ENCODE peak calls at places on chromosomes 3 and 15, in seven cellular contexts. M, O, G, X, N, J and C are unnamed samples. For H3K4me1, the result is how much of the 10 kb centered on the place peaks cover.

GRCh38 chr3:105827959-105828358 is 40.9 kb downstream of the CBLB start:
- DNase-seq in O (no peak), X (peak), G (peak), N (no peak), M (peak), J (peak), C (peak)

GRCh38 chr3:191244242-191244867 is 45.3 kb downstream of the OSTN start:
- DNase-seq in X (peak), O (no peak), M (no peak), G (peak), N (no peak), J (no peak), C (no peak)

GRCh38 chr3:195182470-195182795 is 88.5 kb downstream of the XXYLT1 start:
- DNase-seq in N (peak), J (no peak), M (no peak), X (peak), G (peak), O (no peak), C (no peak)

GRCh38 chr15:92005154-92005553 is 151.6 kb downstream of the SLCO3A1 start:
- DNase-seq in O (no peak), X (no peak), M (peak), N (no peak), G (no peak), J (no peak), C (no peak)

GRCh38 chr15:31934821-31935220 is 95.5 kb upstream of the CHRNA7 start:
- DNase-seq in M (no peak), G (no peak), X (peak), N (no peak), O (no peak), J (no peak), C (no peak)

GRCh38 chr3:135556184-135556583 is 409.3 kb upstream of the PPP2R3A start:
- DNase-seq in J (no peak), M (no peak), O (no peak), G (no peak), X (no peak), N (no peak), C (no peak)

GRCh38 chr15:68210821-68211655 is 5.9 kb upstream of the CALML4 start:
- DNase-seq in J (peak), G (peak), O (peak), N (peak), M (peak), X (peak), C (peak)

GRCh38 chr15:76127880-76128279 is 68.1 kb downstream of the TMEM266 start:
- DNase-seq in M (no peak), X (no peak), G (no peak), O (no peak), N (no peak), J (no peak), C (no peak)

GRCh38 chr15:100438570-100438969 is 90.2 kb downstream of the CERS3 start:
- DNase-seq in G (peak), M (peak), J (peak), O (peak), X (peak), N (peak), C (peak)

GRCh38 chr3:14784087-14784596 is 34.6 kb upstream of the FGD5 start:
- DNase-seq in G (peak), X (no peak), N (no peak), J (no peak), M (peak), O (no peak), C (no peak)

GRCh38 chr3:8443829-8444791 is 57.5 kb upstream of the LMCD1 start:
- DNase-seq in M (peak), J (peak), O (peak), G (peak), X (peak), N (peak), C (peak)

GRCh38 chr3:76438971-76439370 is 600.9 kb upstream of the ROBO2 start:
- DNase-seq in N (no peak), J (no peak), M (no peak), G (no peak), O (no peak), X (peak), C (no peak)

GRCh38 chr15:70356062-70356860 is 258.5 kb upstream of the TLE3 start:
- DNase-seq in G (no peak), M (no peak), X (no peak), O (no peak), N (no peak), J (no peak), C (peak)

DNA sequence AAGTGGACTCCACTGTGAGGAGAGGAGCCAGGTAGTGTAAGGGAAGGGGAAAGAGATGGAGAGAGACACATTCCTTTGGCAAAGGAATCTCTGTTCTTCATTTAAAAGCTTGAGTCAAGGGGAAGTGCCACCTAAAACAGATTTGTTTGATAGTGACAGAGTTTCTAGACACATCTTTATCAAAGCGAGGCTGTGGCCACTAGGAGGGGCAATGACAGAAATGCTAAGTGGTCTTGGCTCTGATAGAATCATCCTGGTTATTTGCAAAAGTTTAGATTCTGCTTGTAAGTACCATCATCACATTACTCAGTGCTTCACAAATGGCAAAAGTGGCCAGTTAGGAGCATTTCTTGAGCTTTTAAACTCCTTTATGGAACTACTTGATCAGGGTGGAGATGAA is 261.4 kb downstream of the CNTN3 start:
- DNase-seq in M (no peak), X (no peak), N (no peak), O (no peak), G (no peak), J (no peak), C (no peak)
- TF ChIP-seq CTCF in M (peak), X (no peak), N (no peak), O (no peak), G (no peak), J (no peak), C (no peak)

GRCh38 chr3:52119826-52120225 is 34.4 kb downstream of the POC1A start:
- DNase-seq in O (no peak), X (no peak), M (no peak), N (no peak), G (no peak), J (no peak), C (no peak)
- H3K4me1 ChIP-seq in O (under half), X (under half), M (under half), N (under half), G (under half), J (under half), C (under half)

GRCh38 chr3:152835311-152836102 is 576 bp downstream of the P2RY1 start:
- DNase-seq in X (peak), M (peak), N (peak), G (peak), J (peak), O (peak), C (peak)

GRCh38 chr3:152832046-152832445 is 2.9 kb upstream of the P2RY1 start:
- DNase-seq in X (no peak), M (no peak), N (no peak), G (no peak), O (no peak), J (no peak), C (no peak)

GRCh38 chr3:152833089-152833488 is 1.8 kb upstream of the P2RY1 start:
- DNase-seq in O (no peak), X (no peak), G (no peak), M (no peak), J (no peak), N (no peak), C (no peak)

GRCh38 chr3:152834354-152835310 is at the start of gene P2RY1:
- DNase-seq in N (peak), O (peak), G (peak), M (peak), X (peak), J (peak), C (peak)

DNA sequence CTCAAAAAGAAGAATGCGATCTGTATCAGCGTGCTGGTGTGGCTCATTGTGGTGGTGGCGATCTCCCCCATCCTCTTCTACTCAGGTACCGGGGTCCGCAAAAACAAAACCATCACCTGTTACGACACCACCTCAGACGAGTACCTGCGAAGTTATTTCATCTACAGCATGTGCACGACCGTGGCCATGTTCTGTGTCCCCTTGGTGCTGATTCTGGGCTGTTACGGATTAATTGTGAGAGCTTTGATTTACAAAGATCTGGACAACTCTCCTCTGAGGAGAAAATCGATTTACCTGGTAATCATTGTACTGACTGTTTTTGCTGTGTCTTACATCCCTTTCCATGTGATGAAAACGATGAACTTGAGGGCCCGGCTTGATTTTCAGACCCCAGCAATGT is 1.3 kb downstream of the P2RY1 start:
- DNase-seq in M (no peak), X (no peak), N (no peak), O (no peak), G (no peak), J (no peak), C (no peak)
- H3K4me3 ChIP-seq in M (no peak), X (no peak), N (peak), O (peak), G (peak), J (peak), C (peak)

GRCh38 chr3:9930804-9931418 is 2.7 kb upstream of the CRELD1 start:
- DNase-seq in N (no peak), M (no peak), O (no peak), G (no peak), J (no peak), X (peak), C (no peak)
- TF ChIP-seq CTCF in N (no peak), M (no peak), O (no peak), G (no peak), J (no peak), X (peak), C (peak)

GRCh38 chr3:51705276-51706020 is 1.4 kb upstream of the GRM2 start:
- DNase-seq in J (no peak), X (no peak), O (peak), G (no peak), M (no peak), N (no peak), C (no peak)
- H3K4me1 ChIP-seq in J (under half), X (under half), O (under half), G (under half), M (under half), N (under half), C (under half)

DNA sequence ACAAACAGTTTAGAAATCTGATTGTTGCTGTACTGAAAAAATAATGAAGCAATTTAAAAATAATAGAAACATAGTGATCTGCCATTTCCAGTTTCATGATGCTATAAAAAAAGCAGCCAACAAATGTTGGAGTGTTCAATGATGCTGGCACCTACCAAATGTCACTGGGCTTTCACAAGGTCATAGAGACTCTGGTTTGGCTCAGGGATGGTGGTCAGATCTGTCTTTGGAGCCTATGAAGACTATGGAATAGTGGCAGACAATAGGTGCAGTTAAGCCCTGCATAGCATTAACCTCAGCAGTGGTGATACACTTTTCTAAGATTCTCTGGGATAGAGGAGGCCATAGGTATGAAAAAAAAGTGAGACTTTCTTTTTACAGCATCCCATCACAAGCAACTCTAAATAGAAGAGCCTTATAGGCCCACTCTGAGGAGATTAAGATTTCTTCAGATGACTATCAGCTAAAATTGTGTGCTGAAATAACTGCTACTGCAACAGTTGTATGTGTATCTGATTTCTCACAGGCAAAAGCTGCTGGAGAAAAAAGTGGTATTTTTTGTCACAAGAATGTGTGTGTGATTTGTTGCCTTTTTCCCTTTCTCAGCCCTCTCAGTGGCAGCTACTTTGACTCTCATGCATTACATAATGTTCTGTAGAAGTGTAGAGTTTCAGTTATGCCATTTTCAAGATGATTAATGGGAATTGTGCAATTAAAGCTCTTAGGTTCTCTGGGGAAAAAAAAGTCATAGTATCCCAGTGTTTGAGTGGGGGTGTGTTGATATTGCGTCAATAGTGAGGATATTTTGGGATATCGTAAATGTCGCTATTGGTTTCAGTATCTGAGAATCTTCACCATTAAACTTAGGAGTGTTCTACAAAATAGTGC is 137.4 kb downstream of the MBNL1 start:
- DNase-seq in M (no peak), J (no peak), X (peak), N (no peak), G (peak), O (no peak), C (no peak)
- H3K4me3 ChIP-seq in M (no peak), J (no peak), X (no peak), N (no peak), G (no peak), O (peak), C (no peak)

GRCh38 chr15:67164811-67165652 is 89.4 kb downstream of the AAGAB start:
- DNase-seq in M (no peak), G (peak), N (peak), X (no peak), J (no peak), O (peak), C (no peak)
- TF ChIP-seq CTCF in M (no peak), G (no peak), N (peak), X (no peak), J (no peak), O (no peak), C (no peak)

GRCh38 chr3:141370065-141370533 is 1.8 kb downstream of the ZBTB38 start:
- DNase-seq in N (peak), X (peak), M (peak), J (peak), O (no peak), G (peak), C (peak)
- H3K4me1 ChIP-seq in N (under half), X (under half), M (under half), J (under half), O (half or more), G (under half), C (under half)

DNA sequence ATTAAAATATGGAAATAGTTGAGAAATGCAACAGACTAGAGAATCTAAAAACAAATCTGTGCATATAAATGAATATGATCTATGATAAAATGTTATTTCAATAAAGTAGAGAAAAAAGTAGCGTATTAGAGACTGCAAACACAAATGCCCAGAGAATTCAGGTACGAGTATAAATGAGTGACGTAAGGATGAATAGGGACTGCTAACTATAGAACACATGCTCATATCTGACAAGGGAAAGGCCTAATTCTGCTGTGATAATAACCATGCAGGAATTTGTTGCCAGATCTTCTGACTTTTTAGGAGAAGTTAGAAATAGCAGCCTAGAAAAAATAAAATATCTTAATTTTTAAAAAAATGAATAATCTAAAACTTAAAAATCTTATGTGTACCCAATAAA is 73.1 kb downstream of the ESYT3 start:
- DNase-seq in G (no peak), X (no peak), J (no peak), N (no peak), O (no peak), M (no peak), C (no peak)
- H3K4me3 ChIP-seq in G (no peak), X (no peak), J (no peak), N (no peak), O (no peak), M (no peak), C (no peak)